ENCODE peak calls at places on chromosomes 16 and 17, in four cellular contexts. B, X, V and A are unnamed samples.

GRCh38 chr17:76357597-76358158 is 4.0 kb upstream of the PRPSAP1 start:
- DNase-seq in B (no peak), X (no peak), V (no peak), A (no peak)

GRCh38 chr16:81808933-81809480 is 29.9 kb downstream of the PLCG2 start:
- DNase-seq in B (no peak), X (no peak), V (no peak), A (no peak)

GRCh38 chr17:61393904-61394629 is 5.6 kb upstream of the TBX2 start:
- DNase-seq in B (no peak), X (no peak), V (no peak), A (no peak)

GRCh38 chr17:48640858-48641180 is 14.7 kb upstream of the HOXB9 start:
- DNase-seq in B (no peak), X (no peak), V (no peak), A (no peak)

GRCh38 chr17:57045868-57046671 is 39.0 kb upstream of the AKAP1 start:
- DNase-seq in B (no peak), X (no peak), V (no peak), A (no peak)

GRCh38 chr16:11302977-11303376 is 21.8 kb upstream of the PRM1 start:
- DNase-seq in B (no peak), X (no peak), V (no peak), A (no peak)

GRCh38 chr17:67718325-67718941 is 697 bp downstream of the NOL11 start:
- DNase-seq in B (peak; percentile 18), X (no peak), V (peak; percentile 21), A (peak; percentile 14)

GRCh38 chr17:75785016-75785769 is 587 bp downstream of the UNK start:
- DNase-seq in B (peak; percentile 88), X (no peak), V (peak; percentile 91), A (peak; percentile 84)

GRCh38 chr16:11051430-11052079 is 107.2 kb downstream of the CLEC16A start:
- DNase-seq in B (no peak), X (no peak), V (no peak), A (no peak)

GRCh38 chr16:88971371-88972097 is 5.5 kb downstream of the CBFA2T3 start:
- DNase-seq in B (no peak), X (no peak), V (peak; percentile 49), A (no peak)

GRCh38 chr17:4998027-4998665 is 396 bp downstream of the KIF1C start:
- DNase-seq in B (no peak), X (no peak), V (no peak), A (peak; percentile 64)

GRCh38 chr16:70738083-70738977 is 52.5 kb upstream of the MTSS2 start:
- DNase-seq in B (peak; percentile 48), X (no peak), V (peak; percentile 53), A (no peak)

GRCh38 chr17:67260051-67260987 is 15.3 kb upstream of the HELZ start:
- DNase-seq in B (peak; percentile 88), X (no peak), V (peak; percentile 32), A (no peak)

GRCh38 chr17:74408262-74408661 is 23.6 kb upstream of the GPRC5C start:
- DNase-seq in B (no peak), X (no peak), V (peak; percentile 66), A (no peak)

GRCh38 chr16:89442588-89442987 is 47.8 kb downstream of the ANKRD11 start:
- DNase-seq in B (no peak), X (no peak), V (peak; percentile 15), A (no peak)

GRCh38 chr17:21001111-21001812 is 41.5 kb downstream of the USP22 start:
- DNase-seq in B (no peak), X (no peak), V (no peak), A (no peak)

GRCh38 chr16:30185683-30186421 is 2.5 kb downstream of the CORO1A start:
- DNase-seq in B (no peak), X (no peak), V (no peak), A (no peak)

GRCh38 chr16:88963583-88963982 is 13.4 kb downstream of the CBFA2T3 start:
- DNase-seq in B (no peak), X (no peak), V (no peak), A (no peak)

GRCh38 chr17:17994271-17994670 is 21.6 kb downstream of the DRC3 start:
- DNase-seq in B (peak; percentile 12), X (no peak), V (no peak), A (no peak)

GRCh38 chr17:46178550-46179198 is 14.6 kb downstream of the KANSL1 start:
- DNase-seq in B (no peak), X (no peak), V (no peak), A (no peak)

GRCh38 chr16:10114411-10114810 is 67.8 kb downstream of the GRIN2A start:
- DNase-seq in B (no peak), X (no peak), V (no peak), A (no peak)

GRCh38 chr17:33494156-33494555 is 201.1 kb upstream of the ASIC2 start:
- DNase-seq in B (no peak), X (peak; percentile 97), V (no peak), A (no peak)

GRCh38 chr16:67977469-67978227 is 2.7 kb downstream of the DPEP3 start:
- DNase-seq in B (no peak), X (no peak), V (no peak), A (no peak)

GRCh38 chr17:60300949-60301348 is 91.0 kb downstream of the USP32 start:
- DNase-seq in B (no peak), X (no peak), V (no peak), A (no peak)

GRCh38 chr16:87127766-87128147 is 189.4 kb downstream of the C16orf95 start:
- DNase-seq in B (no peak), X (no peak), V (no peak), A (no peak)

GRCh38 chr16:11224096-11224893 is 31.7 kb downstream of the SOCS1 start:
- DNase-seq in B (no peak), X (no peak), V (no peak), A (no peak)

GRCh38 chr16:50025544-50025931 is 513 bp downstream of the CNEP1R1 start:
- DNase-seq in B (peak; percentile 14), X (no peak), V (no peak), A (no peak)

GRCh38 chr17:66915204-66915611 is 49.3 kb upstream of the CACNG4 start:
- DNase-seq in B (no peak), X (no peak), V (peak; percentile 87), A (no peak)

GRCh38 chr17:22694362-22695227 is 1002.3 kb downstream of the KCNJ18 start:
- DNase-seq in B (no peak), X (no peak), V (no peak), A (no peak)

GRCh38 chr16:67186550-67186950 is 2.8 kb upstream of the MATCAP1 start:
- DNase-seq in B (no peak), X (no peak), V (no peak), A (no peak)

GRCh38 chr17:48825446-48826381 is 5.1 kb upstream of the CALCOCO2 start:
- DNase-seq in B (no peak), X (no peak), V (no peak), A (no peak)

GRCh38 chr17:22507823-22508222 is 815.5 kb downstream of the KCNJ18 start:
- DNase-seq in B (no peak), X (no peak), V (no peak), A (no peak)

GRCh38 chr16:1493746-1494094 is 560 bp downstream of the TELO2 start:
- DNase-seq in B (peak; percentile 23), X (no peak), V (no peak), A (peak; percentile 35)

GRCh38 chr17:76566613-76566943 is 19.1 kb downstream of the ST6GALNAC2 start:
- DNase-seq in B (no peak), X (no peak), V (no peak), A (no peak)

GRCh38 chr16:79772028-79772427 is 171.5 kb upstream of the MAF start:
- DNase-seq in B (no peak), X (no peak), V (no peak), A (no peak)

GRCh38 chr16:79770244-79771064 is 169.9 kb upstream of the MAF start:
- DNase-seq in B (peak; percentile 56), X (no peak), V (peak; percentile 87), A (peak; percentile 73)

GRCh38 chr16:79777679-79778078 is 177.1 kb upstream of the MAF start:
- DNase-seq in B (no peak), X (no peak), V (no peak), A (no peak)

DNA sequence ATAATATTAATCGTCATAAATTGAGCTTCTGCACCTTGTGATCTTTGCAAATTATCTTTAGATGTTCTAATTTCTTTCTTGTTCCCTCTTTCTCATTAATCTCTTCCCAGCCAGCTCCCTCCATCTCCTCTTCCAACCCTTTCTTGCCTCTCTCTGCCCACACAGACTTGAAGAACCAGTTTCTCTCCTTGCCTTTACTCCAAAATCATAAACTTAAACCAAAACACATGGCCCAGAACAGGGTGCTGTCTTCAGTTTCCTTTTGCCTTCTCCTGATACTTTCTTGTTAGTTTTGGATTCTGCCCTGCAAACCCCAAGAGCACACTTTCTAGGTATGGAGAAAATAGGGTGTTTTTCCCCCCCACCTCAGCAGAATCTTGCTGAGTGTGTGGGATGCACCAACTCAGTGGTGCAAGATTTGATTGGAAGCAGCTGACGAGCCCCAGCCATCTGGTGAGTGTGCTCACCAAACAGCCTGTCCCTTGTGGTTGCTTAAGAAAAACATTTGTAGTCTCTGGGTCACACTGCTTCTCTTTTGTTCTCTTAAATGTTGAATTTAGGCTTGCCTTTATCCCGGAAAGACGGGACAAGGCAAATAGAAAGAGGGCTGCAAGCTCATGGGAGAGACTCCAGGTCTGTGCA is 175.8 kb upstream of the MAF start:
- DNase-seq in B (peak; percentile 8), X (no peak), V (no peak), A (no peak)
- TF ChIP-seq CTCF in B (no peak), X (no peak), V (no peak), A (peak; percentile 16)

GRCh38 chr17:19753661-19754463 is 5.8 kb upstream of the ALDH3A1 start:
- DNase-seq in B (no peak), X (no peak), V (peak; percentile 72), A (no peak)
- TF ChIP-seq CTCF in B (no peak), X (peak; percentile 84), V (peak; percentile 61), A (peak; percentile 37)

DNA sequence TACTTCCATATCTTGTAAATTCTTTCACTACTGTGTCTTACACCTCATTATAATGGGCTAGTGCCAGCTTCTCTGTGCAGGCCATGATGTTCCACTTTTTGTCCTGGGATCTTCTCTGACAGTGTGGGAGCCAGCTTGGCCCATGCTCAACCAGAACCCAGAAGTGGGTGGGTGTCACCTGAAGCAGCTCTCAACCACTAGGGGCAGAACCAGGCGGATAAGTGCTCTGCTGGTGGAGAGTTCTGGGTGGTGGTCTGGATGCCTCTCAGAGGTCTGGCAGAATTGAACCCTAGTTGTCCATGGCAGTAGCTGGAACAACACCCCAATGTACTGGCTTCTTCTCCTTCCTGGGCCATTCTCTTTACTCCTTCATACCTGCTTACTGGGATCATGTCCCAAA is 254.1 kb upstream of the N4BP1 start:
- DNase-seq in B (no peak), X (no peak), V (no peak), A (no peak)
- TF ChIP-seq CTCF in B (no peak), X (no peak), V (no peak), A (peak; percentile 11)

GRCh38 chr16:3780570-3780969 is 63.2 kb upstream of the TRAP1 start:
- DNase-seq in B (peak; percentile 15), X (no peak), V (no peak), A (no peak)
- TF ChIP-seq CTCF in B (no peak), X (peak; percentile 16), V (no peak), A (no peak)